ENCODE peak calls at places on chromosomes 5 and 9, in nine cellular contexts. C is H9; I is colonic mucosa; X is esophagus muscularis mucosa; K is CD4-positive, alpha-beta T cell; T is uterus; W is IMR-90; O is tibial artery; Y is PC-3. N is an unnamed sample.

GRCh38 chr5:5183192-5183699 is 43.1 kb downstream of the ADAMTS16 start:
- DNase-seq in K (no peak), I (no peak), T (no peak), C (peak), W (no peak), O (no peak), X (peak), Y (no peak), N (no peak)

GRCh38 chr9:88355166-88355565 is 33.1 kb upstream of the SPIN1 start:
- DNase-seq in W (peak), C (no peak), K (no peak), Y (peak), T (no peak), I (no peak), X (no peak), O (no peak), N (peak)

GRCh38 chr9:123924727-123925126 is 5.2 kb downstream of the DENND1A start:
- DNase-seq in T (no peak), W (no peak), X (peak), K (no peak), O (no peak), C (no peak), I (no peak), Y (peak), N (no peak)

GRCh38 chr9:97075289-97075870 is 36.4 kb upstream of the CTSV start:
- DNase-seq in O (no peak), X (no peak), I (no peak), Y (no peak), C (no peak), T (no peak), W (no peak), K (no peak), N (no peak)

GRCh38 chr5:138837160-138837559 is 38.0 kb downstream of the LRRTM2 start:
- DNase-seq in O (no peak), K (no peak), Y (no peak), I (no peak), C (no peak), W (no peak), T (no peak), X (no peak), N (no peak)

GRCh38 chr9:9912459-9912858 is 700.3 kb downstream of the PTPRD start:
- DNase-seq in I (no peak), T (no peak), K (no peak), X (no peak), O (no peak), C (no peak), W (no peak), Y (no peak), N (no peak)

GRCh38 chr5:102830241-102830640 is 75.1 kb downstream of the PAM start:
- DNase-seq in O (no peak), W (no peak), C (no peak), I (no peak), K (no peak), T (no peak), Y (no peak), X (no peak), N (no peak)

GRCh38 chr9:130542457-130543228 is 36.7 kb upstream of the FUBP3 start:
- DNase-seq in O (no peak), T (no peak), C (no peak), W (no peak), I (no peak), K (no peak), X (no peak), Y (peak), N (no peak)

GRCh38 chr5:174828786-174829510 is 104.6 kb downstream of the MSX2 start:
- DNase-seq in W (no peak), C (no peak), I (no peak), T (no peak), O (no peak), Y (peak), K (no peak), X (no peak), N (no peak)

GRCh38 chr9:124844291-124844690 is 9.0 kb upstream of the WDR38 start:
- DNase-seq in W (no peak), K (no peak), O (no peak), Y (no peak), T (no peak), C (no peak), X (no peak), I (no peak), N (no peak)

GRCh38 chr9:91764661-91765060 is 185.4 kb downstream of the ROR2 start:
- DNase-seq in O (no peak), I (no peak), X (no peak), W (no peak), T (no peak), Y (no peak), C (no peak), K (no peak), N (no peak)

GRCh38 chr9:101977614-101978210 is 239.3 kb upstream of the GRIN3A start:
- DNase-seq in Y (peak), C (no peak), X (no peak), W (peak), I (no peak), O (no peak), K (no peak), T (no peak), N (no peak)

GRCh38 chr9:68739631-68740174 is 34.7 kb downstream of the PIP5K1B start:
- DNase-seq in K (no peak), C (no peak), X (no peak), W (no peak), Y (no peak), O (no peak), T (no peak), I (peak), N (no peak)

GRCh38 chr9:110148868-110149267 is 59.1 kb downstream of the C9orf152 start:
- DNase-seq in W (no peak), T (no peak), O (no peak), Y (no peak), I (no peak), C (no peak), K (no peak), X (no peak), N (no peak)

GRCh38 chr5:154444559-154445421 is 1.0 kb upstream of the SAP30L start:
- DNase-seq in Y (peak), W (no peak), T (no peak), C (peak), I (peak), X (peak), O (no peak), K (no peak), N (no peak)

GRCh38 chr5:157511656-157512644 is 51.9 kb downstream of the NIPAL4 start:
- DNase-seq in K (no peak), O (peak), X (peak), W (peak), I (peak), C (no peak), Y (peak), T (peak), N (peak)

GRCh38 chr5:8892931-8893330 is 652.9 kb downstream of the SEMA5A start:
- DNase-seq in O (no peak), I (no peak), Y (no peak), K (no peak), X (no peak), W (no peak), T (no peak), C (no peak), N (no peak)

GRCh38 chr5:157266286-157267007 is 524 bp downstream of the CYFIP2 start:
- DNase-seq in X (peak), W (no peak), C (peak), I (peak), T (peak), Y (peak), K (peak), O (no peak), N (no peak)

GRCh38 chr5:96876292-96876850 is at the start of gene ERAP2:
- DNase-seq in I (peak), O (no peak), X (peak), Y (peak), W (peak), T (no peak), C (no peak), K (no peak), N (no peak)

GRCh38 chr5:172076783-172077244 is 70.4 kb upstream of the FBXW11 start:
- DNase-seq in I (no peak), X (no peak), K (no peak), O (no peak), W (peak), Y (no peak), C (peak), T (no peak), N (no peak)

GRCh38 chr5:166720026-166720425 is 1571.4 kb upstream of the WWC1 start:
- DNase-seq in O (no peak), C (no peak), W (no peak), Y (no peak), T (no peak), X (no peak), I (no peak), K (no peak), N (no peak)

GRCh38 chr5:33073856-33074255 is 362.7 kb downstream of the NPR3 start:
- DNase-seq in Y (no peak), T (no peak), O (no peak), I (no peak), W (peak), K (no peak), X (no peak), C (no peak), N (no peak)

GRCh38 chr5:33072700-33073099 is 361.6 kb downstream of the NPR3 start:
- DNase-seq in O (no peak), C (no peak), X (no peak), K (no peak), Y (no peak), T (no peak), W (peak), I (no peak), N (no peak)

GRCh38 chr5:33074548-33074947 is 363.4 kb downstream of the NPR3 start:
- DNase-seq in I (no peak), W (peak), T (no peak), X (no peak), O (no peak), Y (peak), K (no peak), C (no peak), N (no peak)

GRCh38 chr5:33072296-33072695 is 361.2 kb downstream of the NPR3 start:
- DNase-seq in X (no peak), Y (peak), T (no peak), C (no peak), W (no peak), I (no peak), O (no peak), K (no peak), N (no peak)

GRCh38 chr5:33075731-33076130 is 364.6 kb downstream of the NPR3 start:
- DNase-seq in C (no peak), X (no peak), T (no peak), I (no peak), K (no peak), Y (no peak), O (no peak), W (peak), N (no peak)
- H3K27ac ChIP-seq in C (no peak), X (no peak), T (no peak), I (no peak), K (no peak), Y (no peak), O (no peak), W (peak), N (no peak)

GRCh38 chr9:71911061-71911907 is at the start of the genes ABHD17B and C9orf85:
- DNase-seq in O (peak), K (peak), C (peak), T (peak), X (peak), I (peak), W (peak), Y (peak), N (peak)
- H3K27ac ChIP-seq in O (peak), K (peak), C (peak), T (peak), X (peak), I (peak), W (peak), Y (peak), N (peak)

GRCh38 chr5:72598461-72599433 is 91.5 kb upstream of the ZNF366 start:
- DNase-seq in T (no peak), W (peak), K (no peak), C (no peak), I (no peak), O (no peak), X (peak), Y (peak), N (no peak)
- H3K27ac ChIP-seq in T (peak), W (peak), K (no peak), C (no peak), I (no peak), O (peak), X (no peak), Y (peak), N (peak)

GRCh38 chr5:76717222-76718083 is 1.5 kb downstream of the F2R start:
- DNase-seq in Y (no peak), C (no peak), W (no peak), O (no peak), K (no peak), T (no peak), X (no peak), I (no peak), N (no peak)
- H3K27ac ChIP-seq in Y (no peak), C (no peak), W (peak), O (peak), K (no peak), T (no peak), X (no peak), I (no peak), N (no peak)

DNA sequence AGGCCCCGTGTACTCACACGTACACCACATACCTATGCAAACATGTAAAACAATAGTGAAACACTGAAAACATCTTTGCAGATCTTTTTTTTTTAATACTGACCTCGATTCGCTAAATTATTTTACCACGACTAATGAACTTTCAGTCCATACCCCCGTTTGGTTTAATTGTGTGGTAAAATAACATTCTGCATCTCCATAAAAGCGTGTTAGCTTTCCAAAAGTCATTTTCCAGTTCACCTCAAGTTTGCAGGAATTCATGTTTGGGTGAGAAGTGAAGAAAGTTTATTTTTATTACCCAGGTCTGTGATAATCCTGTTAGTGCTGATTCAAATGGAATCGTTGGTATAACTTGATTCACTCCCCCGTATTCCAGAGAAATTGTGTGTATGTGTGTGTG is 652 bp downstream of the ARSK start:
- DNase-seq in W (peak), K (no peak), O (no peak), T (no peak), C (no peak), Y (peak), X (no peak), I (no peak), N (no peak)
- H3K27ac ChIP-seq in W (peak), K (peak), O (peak), T (peak), C (no peak), Y (peak), X (peak), I (peak), N (peak)

N was measured in epithelial cell of prostate.